ENCODE peak calls at places on chromosomes 13 and 19, in ten cellular contexts. One of them, this sample, is unnamed.
A peak's percentile ranks its signal among the peaks of the same experiment; 100 is the strongest.

GRCh38 chr19:49113762-49114629 is at the start of gene LIN7B:
- DNase-seq in T-helper 2 cell: peak; percentile 78
- DNase-seq in T-cell: peak; percentile 77
- DNase-seq in heart left ventricle: peak; percentile 80
- DNase-seq in left colon: peak; percentile 71
- DNase-seq in fibroblast of mammary gland: peak; percentile 38
- DNase-seq in substantia nigra: peak; percentile 34
- DNase-seq in mammary epithelial cell: peak; percentile 57
- DNase-seq in stimulated activated CD4-positive, alpha-beta T cell treated with anti-CD3 and anti-CD28 coated beads, Interleukin-12 subunit alpha, Interleukin-12 subunit beta, amount 100 ng/mL, for 4 hours: peak; percentile 70
- DNase-seq in CD8-positive, alpha-beta memory T cell: peak; percentile 83
- DNase-seq in this sample: peak; percentile 78

GRCh38 chr13:111383591-111384440 is 63.4 kb downstream of the TEX29 start:
- DNase-seq in T-helper 2 cell: no peak
- DNase-seq in T-cell: no peak
- DNase-seq in heart left ventricle: peak; percentile 9
- DNase-seq in left colon: no peak
- DNase-seq in fibroblast of mammary gland: no peak
- DNase-seq in substantia nigra: no peak
- DNase-seq in mammary epithelial cell: no peak
- DNase-seq in stimulated activated CD4-positive, alpha-beta T cell treated with anti-CD3 and anti-CD28 coated beads, Interleukin-12 subunit alpha, Interleukin-12 subunit beta, amount 100 ng/mL, for 4 hours: no peak
- DNase-seq in CD8-positive, alpha-beta memory T cell: no peak
- DNase-seq in this sample: no peak

GRCh38 chr13:45674908-45675307 is 27.2 kb upstream of the CBY2 start:
- DNase-seq in T-helper 2 cell: no peak
- DNase-seq in T-cell: no peak
- DNase-seq in heart left ventricle: no peak
- DNase-seq in left colon: no peak
- DNase-seq in fibroblast of mammary gland: peak; percentile 77
- DNase-seq in substantia nigra: no peak
- DNase-seq in mammary epithelial cell: peak; percentile 75
- DNase-seq in stimulated activated CD4-positive, alpha-beta T cell treated with anti-CD3 and anti-CD28 coated beads, Interleukin-12 subunit alpha, Interleukin-12 subunit beta, amount 100 ng/mL, for 4 hours: no peak
- DNase-seq in CD8-positive, alpha-beta memory T cell: no peak
- DNase-seq in this sample: no peak

GRCh38 chr13:73254827-73255226 is 196.0 kb downstream of the KLF5 start:
- DNase-seq in T-helper 2 cell: no peak
- DNase-seq in T-cell: no peak
- DNase-seq in heart left ventricle: no peak
- DNase-seq in left colon: no peak
- DNase-seq in fibroblast of mammary gland: no peak
- DNase-seq in substantia nigra: no peak
- DNase-seq in mammary epithelial cell: peak; percentile 54
- DNase-seq in stimulated activated CD4-positive, alpha-beta T cell treated with anti-CD3 and anti-CD28 coated beads, Interleukin-12 subunit alpha, Interleukin-12 subunit beta, amount 100 ng/mL, for 4 hours: no peak
- DNase-seq in CD8-positive, alpha-beta memory T cell: no peak
- DNase-seq in this sample: no peak

GRCh38 chr19:43784981-43785808 is 4.4 kb upstream of the KCNN4 start:
- DNase-seq in T-helper 2 cell: peak; percentile 76
- DNase-seq in T-cell: peak; percentile 39
- DNase-seq in heart left ventricle: peak; percentile 45
- DNase-seq in left colon: peak; percentile 61
- DNase-seq in fibroblast of mammary gland: peak; percentile 81
- DNase-seq in substantia nigra: no peak
- DNase-seq in mammary epithelial cell: peak; percentile 67
- DNase-seq in stimulated activated CD4-positive, alpha-beta T cell treated with anti-CD3 and anti-CD28 coated beads, Interleukin-12 subunit alpha, Interleukin-12 subunit beta, amount 100 ng/mL, for 4 hours: no peak
- DNase-seq in CD8-positive, alpha-beta memory T cell: peak; percentile 68
- DNase-seq in this sample: peak; percentile 63

GRCh38 chr13:34376483-34376882 is 558.5 kb downstream of the RFC3 start:
- DNase-seq in T-helper 2 cell: no peak
- DNase-seq in T-cell: no peak
- DNase-seq in heart left ventricle: no peak
- DNase-seq in left colon: no peak
- DNase-seq in fibroblast of mammary gland: no peak
- DNase-seq in substantia nigra: no peak
- DNase-seq in mammary epithelial cell: no peak
- DNase-seq in stimulated activated CD4-positive, alpha-beta T cell treated with anti-CD3 and anti-CD28 coated beads, Interleukin-12 subunit alpha, Interleukin-12 subunit beta, amount 100 ng/mL, for 4 hours: no peak
- DNase-seq in CD8-positive, alpha-beta memory T cell: no peak
- DNase-seq in this sample: no peak

GRCh38 chr13:101917475-101917810 is 465.0 kb downstream of the ITGBL1 start:
- DNase-seq in T-helper 2 cell: no peak
- DNase-seq in T-cell: no peak
- DNase-seq in heart left ventricle: no peak
- DNase-seq in left colon: no peak
- DNase-seq in fibroblast of mammary gland: no peak
- DNase-seq in substantia nigra: no peak
- DNase-seq in mammary epithelial cell: no peak
- DNase-seq in stimulated activated CD4-positive, alpha-beta T cell treated with anti-CD3 and anti-CD28 coated beads, Interleukin-12 subunit alpha, Interleukin-12 subunit beta, amount 100 ng/mL, for 4 hours: no peak
- DNase-seq in CD8-positive, alpha-beta memory T cell: no peak
- DNase-seq in this sample: peak; percentile 16

GRCh38 chr13:82717249-82717648 is 1165.0 kb downstream of the SLITRK1 start:
- DNase-seq in T-helper 2 cell: no peak
- DNase-seq in T-cell: no peak
- DNase-seq in heart left ventricle: no peak
- DNase-seq in left colon: no peak
- DNase-seq in fibroblast of mammary gland: peak; percentile 80
- DNase-seq in substantia nigra: no peak
- DNase-seq in mammary epithelial cell: peak; percentile 90
- DNase-seq in stimulated activated CD4-positive, alpha-beta T cell treated with anti-CD3 and anti-CD28 coated beads, Interleukin-12 subunit alpha, Interleukin-12 subunit beta, amount 100 ng/mL, for 4 hours: no peak
- DNase-seq in CD8-positive, alpha-beta memory T cell: no peak
- DNase-seq in this sample: no peak

GRCh38 chr19:56079609-56080008 is 41.5 kb downstream of the ZNF787 start:
- DNase-seq in T-helper 2 cell: no peak
- DNase-seq in T-cell: no peak
- DNase-seq in heart left ventricle: no peak
- DNase-seq in left colon: no peak
- DNase-seq in fibroblast of mammary gland: no peak
- DNase-seq in substantia nigra: no peak
- DNase-seq in mammary epithelial cell: no peak
- DNase-seq in stimulated activated CD4-positive, alpha-beta T cell treated with anti-CD3 and anti-CD28 coated beads, Interleukin-12 subunit alpha, Interleukin-12 subunit beta, amount 100 ng/mL, for 4 hours: no peak
- DNase-seq in CD8-positive, alpha-beta memory T cell: no peak
- DNase-seq in this sample: no peak

GRCh38 chr19:11059511-11060358 is 29.5 kb upstream of the LDLR start:
- DNase-seq in T-helper 2 cell: no peak
- DNase-seq in T-cell: no peak
- DNase-seq in heart left ventricle: no peak
- DNase-seq in left colon: no peak
- DNase-seq in fibroblast of mammary gland: no peak
- DNase-seq in substantia nigra: no peak
- DNase-seq in mammary epithelial cell: no peak
- DNase-seq in stimulated activated CD4-positive, alpha-beta T cell treated with anti-CD3 and anti-CD28 coated beads, Interleukin-12 subunit alpha, Interleukin-12 subunit beta, amount 100 ng/mL, for 4 hours: no peak
- DNase-seq in CD8-positive, alpha-beta memory T cell: no peak
- DNase-seq in this sample: no peak

GRCh38 chr19:30324982-30325381 is 47.2 kb upstream of the ZNF536 start:
- DNase-seq in T-helper 2 cell: no peak
- DNase-seq in T-cell: no peak
- DNase-seq in heart left ventricle: no peak
- DNase-seq in left colon: no peak
- DNase-seq in fibroblast of mammary gland: no peak
- DNase-seq in substantia nigra: no peak
- DNase-seq in mammary epithelial cell: no peak
- DNase-seq in stimulated activated CD4-positive, alpha-beta T cell treated with anti-CD3 and anti-CD28 coated beads, Interleukin-12 subunit alpha, Interleukin-12 subunit beta, amount 100 ng/mL, for 4 hours: no peak
- DNase-seq in CD8-positive, alpha-beta memory T cell: no peak
- DNase-seq in this sample: no peak

GRCh38 chr19:2578391-2578826 is 102.5 kb downstream of the GADD45B start:
- DNase-seq in T-helper 2 cell: no peak
- DNase-seq in T-cell: no peak
- DNase-seq in heart left ventricle: no peak
- DNase-seq in left colon: peak; percentile 39
- DNase-seq in fibroblast of mammary gland: peak; percentile 35
- DNase-seq in substantia nigra: no peak
- DNase-seq in mammary epithelial cell: peak; percentile 24
- DNase-seq in stimulated activated CD4-positive, alpha-beta T cell treated with anti-CD3 and anti-CD28 coated beads, Interleukin-12 subunit alpha, Interleukin-12 subunit beta, amount 100 ng/mL, for 4 hours: no peak
- DNase-seq in CD8-positive, alpha-beta memory T cell: peak; percentile 34
- DNase-seq in this sample: no peak

GRCh38 chr19:13001502-13002388 is 6.5 kb downstream of the NFIX start:
- DNase-seq in T-helper 2 cell: no peak
- DNase-seq in T-cell: no peak
- DNase-seq in heart left ventricle: peak; percentile 76
- DNase-seq in left colon: no peak
- DNase-seq in fibroblast of mammary gland: peak; percentile 65
- DNase-seq in substantia nigra: peak; percentile 92
- DNase-seq in mammary epithelial cell: no peak
- DNase-seq in stimulated activated CD4-positive, alpha-beta T cell treated with anti-CD3 and anti-CD28 coated beads, Interleukin-12 subunit alpha, Interleukin-12 subunit beta, amount 100 ng/mL, for 4 hours: no peak
- DNase-seq in CD8-positive, alpha-beta memory T cell: no peak
- DNase-seq in this sample: no peak

GRCh38 chr13:41456768-41457588 is at the start of gene RGCC:
- DNase-seq in T-helper 2 cell: peak; percentile 83
- DNase-seq in T-cell: peak; percentile 84
- DNase-seq in heart left ventricle: peak; percentile 83
- DNase-seq in left colon: peak; percentile 80
- DNase-seq in fibroblast of mammary gland: peak; percentile 45
- DNase-seq in substantia nigra: peak; percentile 50
- DNase-seq in mammary epithelial cell: peak; percentile 60
- DNase-seq in stimulated activated CD4-positive, alpha-beta T cell treated with anti-CD3 and anti-CD28 coated beads, Interleukin-12 subunit alpha, Interleukin-12 subunit beta, amount 100 ng/mL, for 4 hours: peak; percentile 92
- DNase-seq in CD8-positive, alpha-beta memory T cell: peak; percentile 97
- DNase-seq in this sample: peak; percentile 59

GRCh38 chr13:33230178-33230881 is 55.2 kb downstream of the STARD13 start:
- DNase-seq in T-helper 2 cell: no peak
- DNase-seq in T-cell: no peak
- DNase-seq in heart left ventricle: no peak
- DNase-seq in left colon: no peak
- DNase-seq in fibroblast of mammary gland: peak; percentile 85
- DNase-seq in substantia nigra: no peak
- DNase-seq in mammary epithelial cell: no peak
- DNase-seq in stimulated activated CD4-positive, alpha-beta T cell treated with anti-CD3 and anti-CD28 coated beads, Interleukin-12 subunit alpha, Interleukin-12 subunit beta, amount 100 ng/mL, for 4 hours: no peak
- DNase-seq in CD8-positive, alpha-beta memory T cell: no peak
- DNase-seq in this sample: no peak

GRCh38 chr19:17178291-17178690 is 36.9 kb upstream of the USE1 start:
- DNase-seq in T-helper 2 cell: no peak
- DNase-seq in T-cell: no peak
- DNase-seq in heart left ventricle: no peak
- DNase-seq in left colon: no peak
- DNase-seq in fibroblast of mammary gland: no peak
- DNase-seq in substantia nigra: no peak
- DNase-seq in mammary epithelial cell: no peak
- DNase-seq in stimulated activated CD4-positive, alpha-beta T cell treated with anti-CD3 and anti-CD28 coated beads, Interleukin-12 subunit alpha, Interleukin-12 subunit beta, amount 100 ng/mL, for 4 hours: no peak
- DNase-seq in CD8-positive, alpha-beta memory T cell: no peak
- DNase-seq in this sample: no peak

GRCh38 chr13:112877976-112878955 is 90.7 kb upstream of the MCF2L start:
- DNase-seq in T-helper 2 cell: no peak
- DNase-seq in T-cell: no peak
- DNase-seq in heart left ventricle: no peak
- DNase-seq in left colon: no peak
- DNase-seq in fibroblast of mammary gland: no peak
- DNase-seq in substantia nigra: no peak
- DNase-seq in mammary epithelial cell: no peak
- DNase-seq in stimulated activated CD4-positive, alpha-beta T cell treated with anti-CD3 and anti-CD28 coated beads, Interleukin-12 subunit alpha, Interleukin-12 subunit beta, amount 100 ng/mL, for 4 hours: no peak
- DNase-seq in CD8-positive, alpha-beta memory T cell: peak; percentile 7
- DNase-seq in this sample: no peak

GRCh38 chr19:42229855-42230331 is 9.8 kb downstream of the ZNF526 start:
- DNase-seq in T-helper 2 cell: no peak
- DNase-seq in T-cell: no peak
- DNase-seq in heart left ventricle: no peak
- DNase-seq in left colon: no peak
- DNase-seq in fibroblast of mammary gland: peak; percentile 67
- DNase-seq in substantia nigra: no peak
- DNase-seq in mammary epithelial cell: no peak
- DNase-seq in stimulated activated CD4-positive, alpha-beta T cell treated with anti-CD3 and anti-CD28 coated beads, Interleukin-12 subunit alpha, Interleukin-12 subunit beta, amount 100 ng/mL, for 4 hours: no peak
- DNase-seq in CD8-positive, alpha-beta memory T cell: no peak
- DNase-seq in this sample: no peak

GRCh38 chr19:12847159-12848139 is 9.1 kb downstream of the MAST1 start:
- DNase-seq in T-helper 2 cell: peak; percentile 76
- DNase-seq in T-cell: peak; percentile 84
- DNase-seq in heart left ventricle: peak; percentile 83
- DNase-seq in left colon: peak; percentile 86
- DNase-seq in fibroblast of mammary gland: peak; percentile 82
- DNase-seq in substantia nigra: peak; percentile 45
- DNase-seq in mammary epithelial cell: peak; percentile 78
- DNase-seq in stimulated activated CD4-positive, alpha-beta T cell treated with anti-CD3 and anti-CD28 coated beads, Interleukin-12 subunit alpha, Interleukin-12 subunit beta, amount 100 ng/mL, for 4 hours: peak; percentile 88
- DNase-seq in CD8-positive, alpha-beta memory T cell: peak; percentile 84
- DNase-seq in this sample: peak; percentile 88

GRCh38 chr19:2059422-2060201 is 8.6 kb upstream of the MKNK2 start:
- DNase-seq in T-helper 2 cell: no peak
- DNase-seq in T-cell: no peak
- DNase-seq in heart left ventricle: no peak
- DNase-seq in left colon: peak; percentile 85
- DNase-seq in fibroblast of mammary gland: peak; percentile 73
- DNase-seq in substantia nigra: peak; percentile 19
- DNase-seq in mammary epithelial cell: peak; percentile 45
- DNase-seq in stimulated activated CD4-positive, alpha-beta T cell treated with anti-CD3 and anti-CD28 coated beads, Interleukin-12 subunit alpha, Interleukin-12 subunit beta, amount 100 ng/mL, for 4 hours: no peak
- DNase-seq in CD8-positive, alpha-beta memory T cell: no peak
- DNase-seq in this sample: peak; percentile 95

GRCh38 chr19:412356-413355 is 3.7 kb upstream of the C2CD4C start:
- DNase-seq in T-helper 2 cell: no peak
- DNase-seq in T-cell: no peak
- DNase-seq in heart left ventricle: no peak
- DNase-seq in left colon: no peak
- DNase-seq in fibroblast of mammary gland: no peak
- DNase-seq in substantia nigra: no peak
- DNase-seq in mammary epithelial cell: no peak
- DNase-seq in stimulated activated CD4-positive, alpha-beta T cell treated with anti-CD3 and anti-CD28 coated beads, Interleukin-12 subunit alpha, Interleukin-12 subunit beta, amount 100 ng/mL, for 4 hours: no peak
- DNase-seq in CD8-positive, alpha-beta memory T cell: peak; percentile 15
- DNase-seq in this sample: no peak

GRCh38 chr13:75995966-75996365 is 359.8 kb downstream of the LMO7 start:
- DNase-seq in T-helper 2 cell: no peak
- DNase-seq in T-cell: no peak
- DNase-seq in heart left ventricle: no peak
- DNase-seq in left colon: no peak
- DNase-seq in fibroblast of mammary gland: no peak
- DNase-seq in substantia nigra: no peak
- DNase-seq in mammary epithelial cell: no peak
- DNase-seq in stimulated activated CD4-positive, alpha-beta T cell treated with anti-CD3 and anti-CD28 coated beads, Interleukin-12 subunit alpha, Interleukin-12 subunit beta, amount 100 ng/mL, for 4 hours: no peak
- DNase-seq in CD8-positive, alpha-beta memory T cell: no peak
- DNase-seq in this sample: no peak

GRCh38 chr13:36789730-36790129 is 29.3 kb upstream of the RFXAP start:
- DNase-seq in T-helper 2 cell: no peak
- DNase-seq in T-cell: no peak
- DNase-seq in heart left ventricle: no peak
- DNase-seq in left colon: no peak
- DNase-seq in fibroblast of mammary gland: no peak
- DNase-seq in substantia nigra: no peak
- DNase-seq in mammary epithelial cell: no peak
- DNase-seq in stimulated activated CD4-positive, alpha-beta T cell treated with anti-CD3 and anti-CD28 coated beads, Interleukin-12 subunit alpha, Interleukin-12 subunit beta, amount 100 ng/mL, for 4 hours: no peak
- DNase-seq in CD8-positive, alpha-beta memory T cell: no peak
- DNase-seq in this sample: no peak

GRCh38 chr13:50636007-50636704 is 207.3 kb downstream of the DLEU7 start:
- DNase-seq in T-helper 2 cell: no peak
- DNase-seq in T-cell: no peak
- DNase-seq in heart left ventricle: no peak
- DNase-seq in left colon: no peak
- DNase-seq in fibroblast of mammary gland: no peak
- DNase-seq in substantia nigra: no peak
- DNase-seq in mammary epithelial cell: no peak
- DNase-seq in stimulated activated CD4-positive, alpha-beta T cell treated with anti-CD3 and anti-CD28 coated beads, Interleukin-12 subunit alpha, Interleukin-12 subunit beta, amount 100 ng/mL, for 4 hours: no peak
- DNase-seq in CD8-positive, alpha-beta memory T cell: no peak
- DNase-seq in this sample: no peak

GRCh38 chr13:110520431-110521295 is 40.9 kb downstream of the RAB20 start:
- DNase-seq in T-helper 2 cell: no peak
- DNase-seq in T-cell: no peak
- DNase-seq in heart left ventricle: peak; percentile 75
- DNase-seq in left colon: peak; percentile 87
- DNase-seq in fibroblast of mammary gland: peak; percentile 86
- DNase-seq in substantia nigra: peak; percentile 30
- DNase-seq in mammary epithelial cell: no peak
- DNase-seq in stimulated activated CD4-positive, alpha-beta T cell treated with anti-CD3 and anti-CD28 coated beads, Interleukin-12 subunit alpha, Interleukin-12 subunit beta, amount 100 ng/mL, for 4 hours: no peak
- DNase-seq in CD8-positive, alpha-beta memory T cell: no peak
- DNase-seq in this sample: peak; percentile 73

GRCh38 chr19:9323557-9323918 is 441 bp upstream of the ZNF559 start:
- DNase-seq in T-helper 2 cell: peak; percentile 89
- DNase-seq in T-cell: no peak
- DNase-seq in heart left ventricle: peak; percentile 79
- DNase-seq in left colon: peak; percentile 43
- DNase-seq in fibroblast of mammary gland: peak; percentile 82
- DNase-seq in substantia nigra: peak; percentile 53
- DNase-seq in mammary epithelial cell: peak; percentile 69
- DNase-seq in stimulated activated CD4-positive, alpha-beta T cell treated with anti-CD3 and anti-CD28 coated beads, Interleukin-12 subunit alpha, Interleukin-12 subunit beta, amount 100 ng/mL, for 4 hours: no peak
- DNase-seq in CD8-positive, alpha-beta memory T cell: no peak
- DNase-seq in this sample: peak; percentile 73

GRCh38 chr19:30226464-30227070 is 145.6 kb upstream of the ZNF536 start:
- DNase-seq in T-helper 2 cell: no peak
- DNase-seq in T-cell: no peak
- DNase-seq in heart left ventricle: no peak
- DNase-seq in left colon: no peak
- DNase-seq in fibroblast of mammary gland: no peak
- DNase-seq in substantia nigra: peak; percentile 18
- DNase-seq in mammary epithelial cell: no peak
- DNase-seq in stimulated activated CD4-positive, alpha-beta T cell treated with anti-CD3 and anti-CD28 coated beads, Interleukin-12 subunit alpha, Interleukin-12 subunit beta, amount 100 ng/mL, for 4 hours: no peak
- DNase-seq in CD8-positive, alpha-beta memory T cell: no peak
- DNase-seq in this sample: no peak

GRCh38 chr13:32530841-32531253 is 7.7 kb downstream of the N4BP2L2 start:
- DNase-seq in T-helper 2 cell: peak; percentile 67
- DNase-seq in T-cell: no peak
- DNase-seq in heart left ventricle: no peak
- DNase-seq in left colon: no peak
- DNase-seq in fibroblast of mammary gland: peak; percentile 68
- DNase-seq in substantia nigra: no peak
- DNase-seq in mammary epithelial cell: peak; percentile 21
- DNase-seq in stimulated activated CD4-positive, alpha-beta T cell treated with anti-CD3 and anti-CD28 coated beads, Interleukin-12 subunit alpha, Interleukin-12 subunit beta, amount 100 ng/mL, for 4 hours: no peak
- DNase-seq in CD8-positive, alpha-beta memory T cell: no peak
- DNase-seq in this sample: no peak

This sample was measured in body of pancreas.